ENCODE peak calls at places on chromosomes 16 and 17, in four cellular contexts. One of them, this sample, is unnamed.

GRCh38 chr17:47305302-47305923 is 18.3 kb upstream of the EFCAB13 start:
- DNase-seq in K562: no peak
- DNase-seq in IMR-90: peak; percentile 93
- DNase-seq in A549: peak; percentile 35
- DNase-seq in this sample: peak; percentile 25

GRCh38 chr16:8907096-8907495 is 24.9 kb downstream of the LITAFD start:
- DNase-seq in K562: no peak
- DNase-seq in A549: no peak
- DNase-seq in IMR-90: no peak
- DNase-seq in this sample: no peak

GRCh38 chr17:74677558-74678466 is 34.9 kb downstream of the CD300LF start:
- DNase-seq in A549: peak; percentile 33
- DNase-seq in K562: no peak
- DNase-seq in IMR-90: peak; percentile 2
- DNase-seq in this sample: no peak

GRCh38 chr17:50593321-50593720 is 32.8 kb downstream of the CACNA1G start:
- DNase-seq in IMR-90: no peak
- DNase-seq in A549: no peak
- DNase-seq in K562: no peak
- DNase-seq in this sample: peak; percentile 21

GRCh38 chr17:31202968-31203367 is 94.1 kb downstream of the OMG start:
- DNase-seq in IMR-90: peak; percentile 38
- DNase-seq in A549: no peak
- DNase-seq in K562: no peak
- DNase-seq in this sample: no peak

GRCh38 chr17:75738218-75738802 is 17.1 kb downstream of the ITGB4 start:
- DNase-seq in A549: no peak
- DNase-seq in K562: peak; percentile 54
- DNase-seq in IMR-90: peak; percentile 27
- DNase-seq in this sample: peak; percentile 57

GRCh38 chr17:77045441-77046041 is 95.2 kb upstream of the SEC14L1 start:
- DNase-seq in IMR-90: peak; percentile 7
- DNase-seq in A549: no peak
- DNase-seq in K562: no peak
- DNase-seq in this sample: no peak

GRCh38 chr16:29290631-29291247 is 115.8 kb downstream of the NPIPB11 start:
- DNase-seq in K562: peak; percentile 92
- DNase-seq in A549: peak; percentile 74
- DNase-seq in IMR-90: peak; percentile 92
- DNase-seq in this sample: peak; percentile 80

GRCh38 chr17:75087558-75088453 is at the start of gene SLC16A5:
- DNase-seq in IMR-90: peak; percentile 55
- DNase-seq in K562: peak; percentile 96
- DNase-seq in A549: peak; percentile 99
- DNase-seq in this sample: peak; percentile 91

GRCh38 chr17:39277110-39277509 is 51.4 kb upstream of the STAC2 start:
- DNase-seq in A549: no peak
- DNase-seq in K562: no peak
- DNase-seq in IMR-90: no peak
- DNase-seq in this sample: no peak

GRCh38 chr16:88920618-88921602 is 54.5 kb upstream of the PABPN1L start:
- DNase-seq in A549: no peak
- DNase-seq in IMR-90: peak; percentile 61
- DNase-seq in K562: peak; percentile 38
- DNase-seq in this sample: no peak

GRCh38 chr17:73338050-73338491 is 26.3 kb upstream of the CDC42EP4 start:
- DNase-seq in IMR-90: peak; percentile 77
- DNase-seq in A549: no peak
- DNase-seq in K562: no peak
- DNase-seq in this sample: no peak

GRCh38 chr16:75415169-75415908 is 18.0 kb downstream of the CFDP1 start:
- DNase-seq in IMR-90: peak; percentile 69
- DNase-seq in K562: no peak
- DNase-seq in A549: no peak
- DNase-seq in this sample: no peak

GRCh38 chr16:75416904-75417565 is 16.3 kb downstream of the CFDP1 start:
- DNase-seq in IMR-90: peak; percentile 66
- DNase-seq in A549: no peak
- DNase-seq in K562: no peak
- DNase-seq in this sample: no peak

GRCh38 chr16:75424096-75424762 is 9.1 kb downstream of the CFDP1 start:
- DNase-seq in A549: no peak
- DNase-seq in K562: no peak
- DNase-seq in IMR-90: no peak
- DNase-seq in this sample: peak; percentile 78

GRCh38 chr16:75421820-75422126 is 11.5 kb downstream of the CFDP1 start:
- DNase-seq in IMR-90: no peak
- DNase-seq in A549: no peak
- DNase-seq in K562: no peak
- DNase-seq in this sample: no peak

GRCh38 chr16:75420987-75421819 is 12.1 kb downstream of the CFDP1 start:
- DNase-seq in A549: no peak
- DNase-seq in K562: peak; percentile 42
- DNase-seq in IMR-90: peak; percentile 45
- DNase-seq in this sample: peak; percentile 73
- TF ChIP-seq MAZ in A549: no peak
- TF ChIP-seq MAZ in K562: no peak
- TF ChIP-seq MAZ in IMR-90: no peak
- TF ChIP-seq MAZ in this sample: no peak

DNA sequence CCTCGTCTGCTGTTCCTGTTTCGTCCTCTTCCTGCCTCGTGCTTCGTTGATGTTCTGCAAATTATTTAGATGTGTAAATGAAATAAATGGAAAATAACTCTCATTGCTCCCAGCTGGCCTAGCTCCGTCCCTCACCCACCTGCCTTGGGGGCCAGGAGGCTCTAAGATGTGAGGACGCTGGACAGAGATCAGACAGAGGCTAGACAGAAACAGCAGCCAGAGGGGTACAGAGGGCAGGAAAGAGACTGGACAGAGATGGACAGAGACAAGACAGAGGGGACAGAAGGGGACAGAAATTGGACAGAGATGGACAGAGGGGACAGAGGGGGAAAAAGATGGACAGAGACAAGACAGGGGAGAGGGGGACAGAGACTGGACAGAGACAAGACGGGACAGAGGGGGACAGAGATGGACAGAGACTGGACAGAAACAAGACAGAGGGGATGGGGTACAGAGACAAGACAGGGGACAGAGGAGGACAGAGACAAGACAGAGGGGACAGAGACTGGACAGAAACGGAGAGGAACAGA is 16.1 kb downstream of the UTS2R start:
- DNase-seq in IMR-90: no peak
- DNase-seq in A549: no peak
- DNase-seq in K562: no peak
- DNase-seq in this sample: no peak
- TF ChIP-seq MAZ in IMR-90: no peak
- TF ChIP-seq MAZ in A549: no peak
- TF ChIP-seq MAZ in K562: no peak
- TF ChIP-seq MAZ in this sample: no peak

GRCh38 chr16:10982430-10983174 is 38.2 kb downstream of the CLEC16A start:
- DNase-seq in IMR-90: peak; percentile 37
- DNase-seq in A549: no peak
- DNase-seq in K562: no peak
- DNase-seq in this sample: no peak

GRCh38 chr16:10981697-10982216 is 37.4 kb downstream of the CLEC16A start:
- DNase-seq in IMR-90: no peak
- DNase-seq in A549: peak; percentile 21
- DNase-seq in K562: no peak
- DNase-seq in this sample: peak; percentile 45

GRCh38 chr16:10987361-10988163 is 43.2 kb downstream of the CLEC16A start:
- DNase-seq in K562: no peak
- DNase-seq in IMR-90: no peak
- DNase-seq in A549: no peak
- DNase-seq in this sample: no peak

GRCh38 chr16:10983175-10983558 is 38.8 kb downstream of the CLEC16A start:
- DNase-seq in IMR-90: no peak
- DNase-seq in A549: no peak
- DNase-seq in K562: no peak
- DNase-seq in this sample: no peak

DNA sequence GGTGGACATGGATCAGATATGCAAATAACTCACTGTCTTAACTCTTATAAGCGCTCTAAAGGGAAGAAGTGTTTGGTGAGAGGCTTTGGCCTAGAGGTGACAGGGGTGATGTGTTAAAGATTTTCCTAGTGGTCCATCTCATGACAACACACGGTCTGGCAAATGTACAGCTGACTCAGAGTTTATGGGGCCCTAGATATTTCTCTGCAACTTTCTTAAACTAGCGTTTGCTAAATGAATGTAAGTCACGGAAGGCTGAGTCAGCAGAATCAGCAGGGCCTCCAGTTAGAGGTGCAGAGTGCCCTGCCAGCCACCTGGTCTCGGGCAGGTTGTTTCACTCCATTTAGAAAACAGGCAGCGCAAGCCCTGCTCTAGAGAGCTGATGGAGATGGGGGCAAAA is 40.1 kb downstream of the CLEC16A start:
- DNase-seq in IMR-90: peak; percentile 93
- DNase-seq in K562: no peak
- DNase-seq in A549: no peak
- DNase-seq in this sample: no peak
- TF ChIP-seq MAZ in IMR-90: no peak
- TF ChIP-seq MAZ in K562: no peak
- TF ChIP-seq MAZ in A549: no peak
- TF ChIP-seq MAZ in this sample: no peak

DNA sequence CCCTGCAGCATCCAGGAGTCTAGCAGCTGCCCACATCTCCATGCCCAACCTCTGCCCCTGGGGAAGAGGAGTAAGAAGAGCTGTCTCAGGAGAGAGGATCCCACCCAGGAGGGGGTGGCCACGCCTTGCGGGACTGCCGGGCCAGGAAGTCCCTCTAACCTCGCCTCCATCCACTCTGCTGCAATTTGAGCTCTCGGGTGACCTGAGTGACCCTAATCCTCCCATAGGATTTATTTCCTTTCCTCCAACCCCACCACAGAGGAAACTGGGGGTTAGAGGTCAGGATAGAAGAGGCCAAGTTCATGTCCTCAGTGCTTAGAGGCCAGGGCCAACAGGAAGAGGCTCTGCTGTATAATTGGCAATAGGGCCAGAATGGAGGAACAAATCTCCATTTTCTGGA is 22.6 kb upstream of the NGFR start:
- DNase-seq in A549: no peak
- DNase-seq in K562: no peak
- DNase-seq in IMR-90: no peak
- DNase-seq in this sample: no peak
- TF ChIP-seq MAZ in A549: no peak
- TF ChIP-seq MAZ in K562: no peak
- TF ChIP-seq MAZ in IMR-90: no peak
- TF ChIP-seq MAZ in this sample: no peak

GRCh38 chr16:78170360-78170928 is 71.0 kb downstream of the WWOX start:
- DNase-seq in A549: no peak
- DNase-seq in IMR-90: no peak
- DNase-seq in K562: no peak
- DNase-seq in this sample: no peak

GRCh38 chr16:78179666-78180065 is 80.2 kb downstream of the WWOX start:
- DNase-seq in K562: no peak
- DNase-seq in A549: no peak
- DNase-seq in IMR-90: no peak
- DNase-seq in this sample: peak; percentile 39

GRCh38 chr16:78177218-78177617 is 77.8 kb downstream of the WWOX start:
- DNase-seq in K562: no peak
- DNase-seq in IMR-90: no peak
- DNase-seq in A549: no peak
- DNase-seq in this sample: no peak

GRCh38 chr16:78177927-78178326 is 78.5 kb downstream of the WWOX start:
- DNase-seq in K562: no peak
- DNase-seq in A549: no peak
- DNase-seq in IMR-90: no peak
- DNase-seq in this sample: peak; percentile 35

DNA sequence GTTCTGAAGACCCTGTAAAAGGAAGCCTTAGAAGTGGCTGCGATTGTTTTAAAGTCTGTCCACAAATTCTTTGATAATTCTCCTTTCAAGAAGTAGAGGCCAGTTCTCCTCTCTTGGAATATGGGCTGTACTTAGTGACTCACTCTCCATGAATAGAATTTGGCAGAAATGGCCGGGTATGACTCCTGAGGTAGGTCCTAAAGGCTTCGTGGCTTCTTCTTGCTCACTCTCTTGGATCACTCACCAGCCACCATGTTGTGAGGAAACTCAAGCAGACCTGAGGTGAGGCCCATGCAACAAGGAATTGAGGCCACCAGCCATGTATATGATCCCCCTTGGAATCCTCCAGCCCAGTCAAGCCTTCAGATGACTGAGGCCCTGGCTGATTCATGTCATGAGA is 75.8 kb downstream of the WWOX start:
- DNase-seq in IMR-90: no peak
- DNase-seq in A549: no peak
- DNase-seq in K562: no peak
- DNase-seq in this sample: no peak
- TF ChIP-seq MAZ in IMR-90: no peak
- TF ChIP-seq MAZ in A549: no peak
- TF ChIP-seq MAZ in K562: no peak
- TF ChIP-seq MAZ in this sample: no peak

GRCh38 chr16:54320895-54321294 is 34.3 kb upstream of the IRX3 start:
- DNase-seq in IMR-90: no peak
- DNase-seq in A549: no peak
- DNase-seq in K562: no peak
- DNase-seq in this sample: no peak

GRCh38 chr16:54326266-54326662 is 39.7 kb upstream of the IRX3 start:
- DNase-seq in K562: no peak
- DNase-seq in IMR-90: no peak
- DNase-seq in A549: no peak
- DNase-seq in this sample: no peak

GRCh38 chr16:54324716-54325115 is 38.1 kb upstream of the IRX3 start:
- DNase-seq in A549: no peak
- DNase-seq in K562: no peak
- DNase-seq in IMR-90: no peak
- DNase-seq in this sample: no peak

GRCh38 chr16:54327609-54328008 is 41.0 kb upstream of the IRX3 start:
- DNase-seq in IMR-90: no peak
- DNase-seq in K562: no peak
- DNase-seq in A549: no peak
- DNase-seq in this sample: no peak

GRCh38 chr16:54325616-54326265 is 39.2 kb upstream of the IRX3 start:
- DNase-seq in IMR-90: no peak
- DNase-seq in A549: no peak
- DNase-seq in K562: no peak
- DNase-seq in this sample: no peak
- TF ChIP-seq MAZ in IMR-90: no peak
- TF ChIP-seq MAZ in A549: no peak
- TF ChIP-seq MAZ in K562: no peak
- TF ChIP-seq MAZ in this sample: no peak